ENCODE peak calls at places on chromosomes 5 and 9, in eight cellular contexts. One of them, this sample, is unnamed.

GRCh38 chr5:73783823-73784222 is 157.8 kb downstream of the ARHGEF28 start:
- DNase-seq in SW 1271: no peak
- DNase-seq in NK-92 treated with Interleukin-12 subunit alpha and Interleukin-12 subunit beta, amount 100 ng/mL, for 24 hours: no peak
- DNase-seq in neural progenitor cell: no peak
- DNase-seq in mesothelial cell of epicardium: no peak
- DNase-seq in activated T-cell treated with anti-CD3 and anti-CD28 coated beads for 1 hour: no peak
- DNase-seq in stimulated activated CD8-positive, alpha-beta memory T cell treated with anti-CD3 and anti-CD28 coated beads, Interleukin-2, amount 100 ng/mL, for 1 hour: no peak
- DNase-seq in GM03348: peak
- DNase-seq in this sample: peak

GRCh38 chr9:114025760-114026159 is 52.3 kb downstream of the AMBP start:
- DNase-seq in stimulated activated CD8-positive, alpha-beta memory T cell treated with anti-CD3 and anti-CD28 coated beads, Interleukin-2, amount 100 ng/mL, for 1 hour: no peak
- DNase-seq in neural progenitor cell: no peak
- DNase-seq in GM03348: no peak
- DNase-seq in activated T-cell treated with anti-CD3 and anti-CD28 coated beads for 1 hour: no peak
- DNase-seq in SW 1271: no peak
- DNase-seq in mesothelial cell of epicardium: no peak
- DNase-seq in NK-92 treated with Interleukin-12 subunit alpha and Interleukin-12 subunit beta, amount 100 ng/mL, for 24 hours: no peak
- DNase-seq in this sample: no peak

GRCh38 chr5:79488058-79488457 is 25.9 kb downstream of the HOMER1 start:
- DNase-seq in NK-92 treated with Interleukin-12 subunit alpha and Interleukin-12 subunit beta, amount 100 ng/mL, for 24 hours: no peak
- DNase-seq in GM03348: no peak
- DNase-seq in neural progenitor cell: no peak
- DNase-seq in activated T-cell treated with anti-CD3 and anti-CD28 coated beads for 1 hour: no peak
- DNase-seq in mesothelial cell of epicardium: no peak
- DNase-seq in SW 1271: no peak
- DNase-seq in stimulated activated CD8-positive, alpha-beta memory T cell treated with anti-CD3 and anti-CD28 coated beads, Interleukin-2, amount 100 ng/mL, for 1 hour: no peak
- DNase-seq in this sample: no peak

GRCh38 chr5:124754206-124754927 is 7.9 kb upstream of the ZNF608 start:
- DNase-seq in neural progenitor cell: no peak
- DNase-seq in activated T-cell treated with anti-CD3 and anti-CD28 coated beads for 1 hour: no peak
- DNase-seq in stimulated activated CD8-positive, alpha-beta memory T cell treated with anti-CD3 and anti-CD28 coated beads, Interleukin-2, amount 100 ng/mL, for 1 hour: no peak
- DNase-seq in SW 1271: no peak
- DNase-seq in GM03348: no peak
- DNase-seq in NK-92 treated with Interleukin-12 subunit alpha and Interleukin-12 subunit beta, amount 100 ng/mL, for 24 hours: no peak
- DNase-seq in mesothelial cell of epicardium: no peak
- DNase-seq in this sample: no peak

GRCh38 chr5:115100556-115100955 is 69.2 kb downstream of the TRIM36 start:
- DNase-seq in NK-92 treated with Interleukin-12 subunit alpha and Interleukin-12 subunit beta, amount 100 ng/mL, for 24 hours: no peak
- DNase-seq in stimulated activated CD8-positive, alpha-beta memory T cell treated with anti-CD3 and anti-CD28 coated beads, Interleukin-2, amount 100 ng/mL, for 1 hour: no peak
- DNase-seq in activated T-cell treated with anti-CD3 and anti-CD28 coated beads for 1 hour: no peak
- DNase-seq in neural progenitor cell: no peak
- DNase-seq in SW 1271: no peak
- DNase-seq in GM03348: peak
- DNase-seq in mesothelial cell of epicardium: no peak
- DNase-seq in this sample: no peak

GRCh38 chr5:9269024-9269423 is 276.9 kb downstream of the SEMA5A start:
- DNase-seq in activated T-cell treated with anti-CD3 and anti-CD28 coated beads for 1 hour: no peak
- DNase-seq in stimulated activated CD8-positive, alpha-beta memory T cell treated with anti-CD3 and anti-CD28 coated beads, Interleukin-2, amount 100 ng/mL, for 1 hour: no peak
- DNase-seq in NK-92 treated with Interleukin-12 subunit alpha and Interleukin-12 subunit beta, amount 100 ng/mL, for 24 hours: no peak
- DNase-seq in SW 1271: no peak
- DNase-seq in GM03348: no peak
- DNase-seq in neural progenitor cell: no peak
- DNase-seq in mesothelial cell of epicardium: no peak
- DNase-seq in this sample: no peak

GRCh38 chr9:88418715-88419540 is 30.7 kb downstream of the SPIN1 start:
- DNase-seq in neural progenitor cell: no peak
- DNase-seq in mesothelial cell of epicardium: no peak
- DNase-seq in NK-92 treated with Interleukin-12 subunit alpha and Interleukin-12 subunit beta, amount 100 ng/mL, for 24 hours: no peak
- DNase-seq in stimulated activated CD8-positive, alpha-beta memory T cell treated with anti-CD3 and anti-CD28 coated beads, Interleukin-2, amount 100 ng/mL, for 1 hour: no peak
- DNase-seq in SW 1271: no peak
- DNase-seq in GM03348: no peak
- DNase-seq in activated T-cell treated with anti-CD3 and anti-CD28 coated beads for 1 hour: no peak
- DNase-seq in this sample: peak

GRCh38 chr5:149056611-149057165 is 6.2 kb downstream of the SH3TC2 start:
- DNase-seq in activated T-cell treated with anti-CD3 and anti-CD28 coated beads for 1 hour: no peak
- DNase-seq in neural progenitor cell: no peak
- DNase-seq in SW 1271: no peak
- DNase-seq in mesothelial cell of epicardium: no peak
- DNase-seq in NK-92 treated with Interleukin-12 subunit alpha and Interleukin-12 subunit beta, amount 100 ng/mL, for 24 hours: no peak
- DNase-seq in GM03348: no peak
- DNase-seq in stimulated activated CD8-positive, alpha-beta memory T cell treated with anti-CD3 and anti-CD28 coated beads, Interleukin-2, amount 100 ng/mL, for 1 hour: no peak
- DNase-seq in this sample: no peak

GRCh38 chr5:141654298-141654697 is 3.1 kb upstream of the FCHSD1 start:
- DNase-seq in mesothelial cell of epicardium: no peak
- DNase-seq in SW 1271: peak
- DNase-seq in activated T-cell treated with anti-CD3 and anti-CD28 coated beads for 1 hour: no peak
- DNase-seq in neural progenitor cell: no peak
- DNase-seq in NK-92 treated with Interleukin-12 subunit alpha and Interleukin-12 subunit beta, amount 100 ng/mL, for 24 hours: no peak
- DNase-seq in stimulated activated CD8-positive, alpha-beta memory T cell treated with anti-CD3 and anti-CD28 coated beads, Interleukin-2, amount 100 ng/mL, for 1 hour: no peak
- DNase-seq in GM03348: peak
- DNase-seq in this sample: no peak

GRCh38 chr9:105651806-105652205 is 10.5 kb upstream of the TAL2 start:
- DNase-seq in GM03348: no peak
- DNase-seq in mesothelial cell of epicardium: no peak
- DNase-seq in SW 1271: no peak
- DNase-seq in stimulated activated CD8-positive, alpha-beta memory T cell treated with anti-CD3 and anti-CD28 coated beads, Interleukin-2, amount 100 ng/mL, for 1 hour: no peak
- DNase-seq in activated T-cell treated with anti-CD3 and anti-CD28 coated beads for 1 hour: no peak
- DNase-seq in NK-92 treated with Interleukin-12 subunit alpha and Interleukin-12 subunit beta, amount 100 ng/mL, for 24 hours: no peak
- DNase-seq in neural progenitor cell: peak
- DNase-seq in this sample: no peak

GRCh38 chr9:68619056-68619455 is 78.4 kb upstream of the TMEM252 start:
- DNase-seq in stimulated activated CD8-positive, alpha-beta memory T cell treated with anti-CD3 and anti-CD28 coated beads, Interleukin-2, amount 100 ng/mL, for 1 hour: no peak
- DNase-seq in activated T-cell treated with anti-CD3 and anti-CD28 coated beads for 1 hour: no peak
- DNase-seq in SW 1271: no peak
- DNase-seq in neural progenitor cell: no peak
- DNase-seq in NK-92 treated with Interleukin-12 subunit alpha and Interleukin-12 subunit beta, amount 100 ng/mL, for 24 hours: no peak
- DNase-seq in GM03348: no peak
- DNase-seq in mesothelial cell of epicardium: no peak
- DNase-seq in this sample: no peak

GRCh38 chr5:79511945-79512493 is 1.9 kb downstream of the HOMER1 start:
- DNase-seq in mesothelial cell of epicardium: no peak
- DNase-seq in SW 1271: no peak
- DNase-seq in neural progenitor cell: peak
- DNase-seq in stimulated activated CD8-positive, alpha-beta memory T cell treated with anti-CD3 and anti-CD28 coated beads, Interleukin-2, amount 100 ng/mL, for 1 hour: no peak
- DNase-seq in GM03348: no peak
- DNase-seq in NK-92 treated with Interleukin-12 subunit alpha and Interleukin-12 subunit beta, amount 100 ng/mL, for 24 hours: no peak
- DNase-seq in activated T-cell treated with anti-CD3 and anti-CD28 coated beads for 1 hour: no peak
- DNase-seq in this sample: no peak

GRCh38 chr9:8782237-8782636 is 982.7 kb upstream of the DMAC1 start:
- DNase-seq in GM03348: no peak
- DNase-seq in NK-92 treated with Interleukin-12 subunit alpha and Interleukin-12 subunit beta, amount 100 ng/mL, for 24 hours: no peak
- DNase-seq in activated T-cell treated with anti-CD3 and anti-CD28 coated beads for 1 hour: no peak
- DNase-seq in stimulated activated CD8-positive, alpha-beta memory T cell treated with anti-CD3 and anti-CD28 coated beads, Interleukin-2, amount 100 ng/mL, for 1 hour: no peak
- DNase-seq in mesothelial cell of epicardium: no peak
- DNase-seq in neural progenitor cell: no peak
- DNase-seq in SW 1271: no peak
- DNase-seq in this sample: no peak